ENCODE peak calls at places on chromosomes 4 and X, in four cellular contexts. F is GM23248, C is IMR-90, Q is HCT116. Y is an unnamed sample.

GRCh38 chr4:154076921-154077320 is 288.0 kb upstream of the SFRP2 start:
- DNase-seq in F (peak; percentile 58), C (no peak), Q (no peak), Y (no peak)

GRCh38 chrX:17046478-17047097 is 100.1 kb downstream of the REPS2 start:
- DNase-seq in F (peak; percentile 70), C (peak; percentile 67), Q (peak; percentile 44), Y (peak; percentile 74)

GRCh38 chrX:53135581-53135980 is 41.6 kb downstream of the KANTR start:
- DNase-seq in F (no peak), C (no peak), Q (no peak), Y (no peak)

GRCh38 chr4:89266128-89266527 is 41.5 kb downstream of the GPRIN3 start:
- DNase-seq in F (no peak), C (no peak), Q (no peak), Y (no peak)

GRCh38 chrX:57929373-57929772 is 19.1 kb upstream of the ZXDA start:
- DNase-seq in F (peak; percentile 45), C (peak; percentile 27), Q (peak; percentile 8), Y (peak; percentile 38)

GRCh38 chrX:86946569-86946968 is 571.0 kb upstream of the KLHL4 start:
- DNase-seq in F (peak; percentile 17), C (peak; percentile 24), Q (no peak), Y (peak; percentile 62)

GRCh38 chr4:182143822-182144620 is 99.2 kb upstream of the TENM3 start:
- DNase-seq in F (peak; percentile 27), C (peak; percentile 83), Q (no peak), Y (peak; percentile 91)

GRCh38 chrX:5528057-5528456 is 700.6 kb downstream of the NLGN4X start:
- DNase-seq in F (no peak), C (no peak), Q (no peak), Y (no peak)

GRCh38 chr4:94413085-94413685 is 38.6 kb upstream of the PDLIM5 start:
- DNase-seq in F (peak; percentile 7), C (peak; percentile 26), Q (no peak), Y (no peak)

GRCh38 chrX:38305971-38306370 is 21.3 kb downstream of the RPGR start:
- DNase-seq in F (no peak), C (no peak), Q (no peak), Y (no peak)

GRCh38 chrX:74132265-74132664 is 171.7 kb upstream of the ZCCHC13 start:
- DNase-seq in F (no peak), C (no peak), Q (no peak), Y (peak; percentile 0)

GRCh38 chrX:12327836-12328235 is 189.6 kb downstream of the FRMPD4 start:
- DNase-seq in F (no peak), C (peak; percentile 26), Q (no peak), Y (no peak)

GRCh38 chr4:72302981-72303704 is 265.9 kb downstream of the ADAMTS3 start:
- DNase-seq in F (peak; percentile 55), C (peak; percentile 35), Q (peak; percentile 6), Y (peak; percentile 81)

GRCh38 chrX:42096262-42096939 is 173.0 kb upstream of the CASK start:
- DNase-seq in F (peak; percentile 85), C (peak; percentile 96), Q (peak; percentile 2), Y (no peak)

GRCh38 chr4:2182981-2183380 is 58.9 kb downstream of the HAUS3 start:
- DNase-seq in F (no peak), C (peak; percentile 44), Q (no peak), Y (no peak)

GRCh38 chr4:11698846-11699590 is 270.3 kb upstream of the HS3ST1 start:
- DNase-seq in F (no peak), C (peak; percentile 80), Q (peak; percentile 95), Y (peak; percentile 30)

GRCh38 chr4:4521069-4521468 is 20.8 kb downstream of the STX18 start:
- DNase-seq in F (no peak), C (no peak), Q (no peak), Y (no peak)

GRCh38 chr4:108166441-108167315 is 2.1 kb downstream of the LEF1 start:
- DNase-seq in F (no peak), C (no peak), Q (no peak), Y (peak; percentile 88)

GRCh38 chr4:40621229-40621591 is 8.5 kb downstream of the RBM47 start:
- DNase-seq in F (no peak), C (no peak), Q (no peak), Y (no peak)

GRCh38 chr4:140049924-140050681 is 103.9 kb downstream of the MAML3 start:
- DNase-seq in F (peak; percentile 56), C (peak; percentile 48), Q (no peak), Y (peak; percentile 87)

GRCh38 chr4:155704841-155705404 is 38.3 kb downstream of the GUCY1A1 start:
- DNase-seq in F (no peak), C (no peak), Q (no peak), Y (no peak)

GRCh38 chrX:65679071-65679540 is 11.7 kb downstream of the MSN start:
- DNase-seq in F (peak; percentile 63), C (peak; percentile 72), Q (no peak), Y (no peak)

GRCh38 chrX:141468940-141469339 is 115.6 kb downstream of the SPANXA1 start:
- DNase-seq in F (peak; percentile 60), C (peak; percentile 57), Q (no peak), Y (no peak)

GRCh38 chr4:74618659-74619058 is 173.7 kb downstream of the AREG start:
- DNase-seq in F (peak; percentile 48), C (peak; percentile 45), Q (no peak), Y (peak; percentile 7)

GRCh38 chrX:22135994-22136684 is 104.0 kb downstream of the PHEX start:
- DNase-seq in F (peak; percentile 84), C (peak; percentile 60), Q (peak; percentile 16), Y (peak; percentile 37)

GRCh38 chr4:38114435-38114834 is 154.2 kb downstream of the PTTG2 start:
- DNase-seq in F (peak; percentile 34), C (no peak), Q (no peak), Y (no peak)

GRCh38 chrX:130080791-130081367 is 29.4 kb downstream of the ELF4 start:
- DNase-seq in F (peak; percentile 30), C (no peak), Q (no peak), Y (no peak)

GRCh38 chrX:114774691-114775090 is 190.8 kb downstream of the HTR2C start:
- DNase-seq in F (no peak), C (no peak), Q (no peak), Y (peak; percentile 38)

GRCh38 chr4:168693750-168694470 is 197.1 kb downstream of the PALLD start:
- DNase-seq in F (peak; percentile 58), C (peak; percentile 43), Q (no peak), Y (no peak)
- H3K9ac ChIP-seq in F (no peak overlapping the region), C (no peak overlapping the region), Q (no peak overlapping the region), Y (no peak overlapping the region)

GRCh38 chrX:48467331-48467761 is 2.7 kb downstream of the SLC38A5 start:
- DNase-seq in F (peak; percentile 20), C (no peak), Q (no peak), Y (peak; percentile 40)

GRCh38 chrX:48468247-48468671 is 1.8 kb downstream of the SLC38A5 start:
- DNase-seq in F (peak; percentile 54), C (no peak), Q (no peak), Y (peak; percentile 8)

GRCh38 chrX:48470110-48470832 is at the start of gene SLC38A5:
- DNase-seq in F (no peak), C (no peak), Q (no peak), Y (no peak)

GRCh38 chrX:48470833-48471118 is 716 bp upstream of the SLC38A5 start:
- DNase-seq in F (no peak), C (no peak), Q (no peak), Y (no peak)

GRCh38 chrX:48468693-48469691 is 1.1 kb downstream of the SLC38A5 start:
- DNase-seq in F (no peak), C (no peak), Q (no peak), Y (peak; percentile 41)
- H3K9ac ChIP-seq in F (peak overlapping the region; percentile 77), C (no peak overlapping the region), Q (peak overlapping the region; percentile 82), Y (peak overlapping the region; percentile 70)

GRCh38 chrX:10709276-10709675 is 88.9 kb upstream of the MID1 start:
- DNase-seq in F (no peak), C (no peak), Q (no peak), Y (no peak)
- H3K9ac ChIP-seq in F (no peak overlapping the region), C (no peak overlapping the region), Q (no peak overlapping the region), Y (no peak overlapping the region)

DNA sequence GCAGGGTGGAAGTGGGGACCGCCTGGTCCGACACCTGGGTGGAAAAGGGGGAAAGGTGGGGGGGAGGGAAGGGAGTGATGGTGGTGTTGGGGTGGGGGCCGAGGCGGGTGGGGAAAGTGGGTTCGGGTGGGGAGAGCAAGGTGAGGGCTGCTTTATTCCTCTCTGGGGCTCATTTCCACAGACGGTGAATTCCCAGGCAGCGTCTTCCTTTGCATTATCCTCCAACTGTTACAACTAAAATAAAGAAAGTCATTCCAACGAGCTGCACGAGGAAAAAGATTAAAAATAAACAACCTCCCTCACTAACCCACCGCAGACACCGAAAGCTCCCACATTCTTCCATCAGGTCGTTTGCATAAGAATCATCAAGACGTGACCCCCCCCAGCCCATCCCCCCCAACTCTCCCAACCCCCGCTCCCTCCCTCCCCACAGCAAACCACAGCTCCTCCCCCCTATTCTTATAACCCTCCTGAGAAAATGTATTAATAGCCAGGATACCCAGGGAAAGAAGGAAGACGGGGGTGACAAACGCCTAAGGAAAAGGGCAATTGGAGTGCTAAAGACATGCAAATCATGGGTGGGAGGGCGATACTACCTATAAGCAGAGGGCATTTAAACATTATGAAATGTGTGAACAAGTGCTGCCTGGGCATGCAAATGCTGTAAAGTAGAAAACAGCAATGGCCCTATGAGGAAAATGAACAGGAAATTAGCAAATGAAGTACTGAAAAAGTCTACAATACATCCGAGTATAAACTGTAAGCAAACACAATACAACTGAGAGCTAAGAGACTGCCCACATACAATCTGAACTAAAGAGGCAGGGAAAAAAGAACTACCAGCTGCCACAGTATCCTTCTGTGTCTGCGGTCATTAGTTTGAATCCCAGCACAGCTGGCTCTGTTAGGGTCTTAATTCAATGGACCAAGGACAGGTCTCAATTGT is 2.6 kb downstream of the CXXC4 start:
- DNase-seq in F (peak; percentile 3), C (no peak), Q (no peak), Y (peak; percentile 53)
- H3K9ac ChIP-seq in F (no peak overlapping the region), C (no peak overlapping the region), Q (peak overlapping the region; percentile 59), Y (peak overlapping the region; percentile 44)

GRCh38 chr4:185810746-185811508 is 1.1 kb downstream of the SORBS2 start:
- DNase-seq in F (no peak), C (no peak), Q (no peak), Y (peak; percentile 79)
- H3K9ac ChIP-seq in F (no peak overlapping the region), C (no peak overlapping the region), Q (no peak overlapping the region), Y (no peak overlapping the region)

DNA sequence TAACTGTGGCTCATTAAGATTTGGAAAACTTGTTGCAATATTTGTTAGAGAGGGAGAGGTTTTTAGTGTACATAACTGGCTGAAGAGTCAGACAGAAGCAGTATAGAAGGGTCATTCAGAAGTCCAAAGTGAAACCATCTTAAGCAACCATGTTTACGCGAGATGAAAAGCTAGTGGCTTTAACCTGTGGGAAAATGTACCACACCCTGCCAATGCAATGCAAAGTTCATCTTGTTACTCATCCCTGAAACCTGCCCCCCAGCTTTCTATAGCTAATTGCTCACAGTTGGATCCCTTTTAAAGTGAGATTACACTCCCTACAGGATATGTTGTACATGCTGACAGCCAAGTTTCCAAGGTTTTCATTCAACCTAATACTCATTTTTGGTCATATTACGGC is 96.7 kb upstream of the RAPGEF2 start:
- DNase-seq in F (peak; percentile 55), C (peak; percentile 48), Q (peak; percentile 75), Y (no peak)
- H3K9ac ChIP-seq in F (no peak overlapping the region), C (no peak overlapping the region), Q (peak overlapping the region; percentile 29), Y (no peak overlapping the region)

DNA sequence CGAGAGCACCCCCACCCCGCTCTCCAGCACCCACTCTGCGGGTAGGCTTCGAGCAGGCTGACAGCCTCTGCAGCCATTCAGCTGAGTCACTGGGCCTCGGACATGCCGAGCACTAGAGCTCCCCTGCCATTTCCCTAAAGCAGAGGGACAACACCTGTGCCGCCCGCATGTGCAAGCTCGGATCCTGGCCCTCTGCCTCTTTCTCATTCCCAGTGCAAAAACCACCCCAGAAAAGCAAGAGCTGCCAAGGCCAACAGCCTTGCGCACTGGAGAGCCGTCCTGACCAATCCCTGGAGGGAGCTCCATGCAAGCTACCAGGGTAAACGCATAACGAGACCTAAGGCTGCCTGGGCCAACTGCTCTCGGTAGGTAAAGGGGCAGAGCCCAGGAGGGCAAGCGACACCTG is 5.3 kb downstream of the HCFC1 start:
- DNase-seq in F (peak; percentile 46), C (no peak), Q (no peak), Y (no peak)
- H3K9ac ChIP-seq in F (peak overlapping the region; percentile 5), C (no peak overlapping the region), Q (no peak overlapping the region), Y (no peak overlapping the region)